ENCODE peak calls at places on chromosomes 13 and 19, in five cellular contexts. R is HepG2, V is SK-N-SH, H is A549, L is IMR-90. C is an unnamed sample.

GRCh38 chr19:41945135-41945766 is 13.9 kb downstream of the RABAC1 start:
- DNase-seq in R (no peak), V (no peak), H (no peak), L (no peak), C (peak)

GRCh38 chr19:32255566-32256295 is 89.7 kb upstream of the ZNF507 start:
- DNase-seq in R (no peak), V (no peak), H (no peak), L (no peak), C (no peak)

GRCh38 chr13:41658057-41658642 is 200.8 kb downstream of the RGCC start:
- DNase-seq in R (no peak), V (no peak), H (no peak), L (peak), C (no peak)

GRCh38 chr19:49436381-49437017 is 4.8 kb downstream of the SLC17A7 start:
- DNase-seq in R (no peak), V (peak), H (peak), L (no peak), C (no peak)

GRCh38 chr13:29934531-29935308 is 84.3 kb upstream of the UBL3 start:
- DNase-seq in R (no peak), V (no peak), H (no peak), L (no peak), C (no peak)

GRCh38 chr13:35530147-35530546 is 53.7 kb upstream of the MAB21L1 start:
- DNase-seq in R (no peak), V (peak), H (no peak), L (no peak), C (no peak)

GRCh38 chr13:24225930-24226329 is 65.4 kb downstream of the SPATA13 start:
- DNase-seq in R (no peak), V (no peak), H (no peak), L (no peak), C (no peak)

GRCh38 chr19:14349426-14349825 is 31.8 kb upstream of the ADGRE5 start:
- DNase-seq in R (no peak), V (no peak), H (no peak), L (no peak), C (no peak)

GRCh38 chr19:34666958-34667265 is 10.0 kb downstream of the SCGB2B2 start:
- DNase-seq in R (no peak), V (no peak), H (no peak), L (no peak), C (no peak)

GRCh38 chr13:32175307-32175706 is 139.9 kb downstream of the ZAR1L start:
- DNase-seq in R (no peak), V (no peak), H (no peak), L (no peak), C (no peak)

GRCh38 chr13:113792236-113792770 is 33.3 kb downstream of the TMEM255B start:
- DNase-seq in R (no peak), V (no peak), H (no peak), L (no peak), C (no peak)

GRCh38 chr19:51460164-51460992 is 2.1 kb upstream of the SIGLEC8 start:
- DNase-seq in R (peak), V (peak), H (peak), L (peak), C (no peak)

GRCh38 chr19:40778865-40779284 is 828 bp downstream of the RAB4B start:
- DNase-seq in R (peak), V (no peak), H (no peak), L (peak), C (no peak)

GRCh38 chr19:18612772-18613588 is at the start of gene TMEM59L:
- DNase-seq in R (no peak), V (peak), H (no peak), L (no peak), C (no peak)

GRCh38 chr13:26604784-26605183 is 47.3 kb downstream of the WASF3 start:
- DNase-seq in R (no peak), V (no peak), H (no peak), L (no peak), C (no peak)

GRCh38 chr19:58543826-58544590 is at the start of gene TRIM28:
- DNase-seq in R (peak), V (peak), H (peak), L (peak), C (peak)

GRCh38 chr13:38262211-38262610 is 87.4 kb upstream of the UFM1 start:
- DNase-seq in R (no peak), V (no peak), H (no peak), L (no peak), C (no peak)

GRCh38 chr19:47028372-47028672 is 8.7 kb downstream of the NPAS1 start:
- DNase-seq in R (no peak), V (peak), H (no peak), L (no peak), C (no peak)

GRCh38 chr13:50451609-50452008 is 391.9 kb downstream of the DLEU7 start:
- DNase-seq in R (no peak), V (no peak), H (no peak), L (no peak), C (no peak)

GRCh38 chr19:6828698-6829633 is 56.5 kb downstream of the VAV1 start:
- DNase-seq in R (no peak), V (no peak), H (peak), L (no peak), C (peak)

GRCh38 chr19:31666126-31666525 is 316.9 kb upstream of the TSHZ3 start:
- DNase-seq in R (no peak), V (no peak), H (no peak), L (no peak), C (no peak)

GRCh38 chr13:72726721-72727416 is 560 bp downstream of the MZT1 start:
- DNase-seq in R (peak), V (peak), H (peak), L (no peak), C (no peak)

GRCh38 chr19:50912727-50913716 is 1.8 kb upstream of the KLK4 start:
- DNase-seq in R (no peak), V (no peak), H (no peak), L (no peak), C (no peak)

GRCh38 chr19:53102701-53103140 is 501 bp downstream of the ZNF160 start:
- DNase-seq in R (no peak), V (peak), H (peak), L (peak), C (no peak)

GRCh38 chr19:21117041-21117907 is 24.6 kb upstream of the ZNF431 start:
- DNase-seq in R (no peak), V (no peak), H (no peak), L (peak), C (no peak)

GRCh38 chr13:46687810-46688209 is 109.2 kb downstream of the ESD start:
- DNase-seq in R (peak), V (no peak), H (peak), L (peak), C (no peak)

GRCh38 chr19:44596428-44597130 is 16.8 kb upstream of the IGSF23 start:
- DNase-seq in R (peak), V (no peak), H (peak), L (no peak), C (no peak)

GRCh38 chr19:46250057-46250456 is 20.5 kb downstream of the IGFL1 start:
- DNase-seq in R (no peak), V (no peak), H (no peak), L (no peak), C (no peak)

GRCh38 chr13:50123862-50124535 is 108.8 kb downstream of the KCNRG start:
- DNase-seq in R (peak), V (no peak), H (peak), L (peak), C (no peak)

GRCh38 chr13:114264886-114265611 is 16.4 kb upstream of the UPF3A start:
- DNase-seq in R (no peak), V (no peak), H (no peak), L (peak), C (no peak)

GRCh38 chr13:48993150-48993549 is 17.4 kb downstream of the FNDC3A start:
- DNase-seq in R (no peak), V (no peak), H (no peak), L (no peak), C (no peak)

GRCh38 chr19:10797078-10797477 is 38.9 kb downstream of the TMED1 start:
- DNase-seq in R (no peak), V (no peak), H (no peak), L (no peak), C (no peak)

GRCh38 chr19:6220385-6221191 is 59.2 kb downstream of the MLLT1 start:
- DNase-seq in R (no peak), V (no peak), H (no peak), L (peak), C (no peak)

GRCh38 chr19:50323782-50324133 is 5.4 kb downstream of the KCNC3 start:
- DNase-seq in R (no peak), V (no peak), H (no peak), L (no peak), C (no peak)

GRCh38 chr19:42282036-42282762 is 13.1 kb downstream of the CIC start:
- DNase-seq in R (no peak), V (no peak), H (no peak), L (peak), C (no peak)

GRCh38 chr13:77207943-77208342 is 119.0 kb downstream of the MYCBP2 start:
- DNase-seq in R (no peak), V (no peak), H (no peak), L (peak), C (no peak)

GRCh38 chr13:43129021-43129420 is 105.6 kb downstream of the DNAJC15 start:
- DNase-seq in R (no peak), V (no peak), H (no peak), L (no peak), C (no peak)

GRCh38 chr13:37640499-37640898 is 41.9 kb upstream of the POSTN start:
- DNase-seq in R (no peak), V (no peak), H (peak), L (peak), C (no peak)

GRCh38 chr13:110971486-110971885 is 56.6 kb upstream of the ANKRD10 start:
- DNase-seq in R (no peak), V (no peak), H (no peak), L (no peak), C (no peak)

GRCh38 chr13:27835799-27836198 is 43.5 kb downstream of the GSX1 start:
- DNase-seq in R (no peak), V (no peak), H (no peak), L (no peak), C (no peak)

GRCh38 chr13:27834095-27834494 is 41.8 kb downstream of the GSX1 start:
- DNase-seq in R (no peak), V (no peak), H (no peak), L (no peak), C (no peak)

GRCh38 chr13:27839809-27840467 is 47.7 kb downstream of the GSX1 start:
- DNase-seq in R (no peak), V (no peak), H (peak), L (no peak), C (no peak)
- TF ChIP-seq SMC3 in R (no peak), V (no peak), H (no peak), L (no peak), C (no peak)

GRCh38 chr19:4369888-4370260 is 26.5 kb downstream of the MPND start:
- DNase-seq in R (no peak), V (no peak), H (no peak), L (peak), C (no peak)

GRCh38 chr19:4368128-4368820 is 24.9 kb downstream of the MPND start:
- DNase-seq in R (no peak), V (no peak), H (no peak), L (peak), C (no peak)

GRCh38 chr19:4370418-4371041 is 27.2 kb downstream of the MPND start:
- DNase-seq in R (no peak), V (no peak), H (no peak), L (no peak), C (no peak)

GRCh38 chr19:4367781-4368127 is 24.4 kb downstream of the MPND start:
- DNase-seq in R (no peak), V (no peak), H (no peak), L (no peak), C (no peak)

GRCh38 chr19:4369109-4369887 is 25.9 kb downstream of the MPND start:
- DNase-seq in R (no peak), V (no peak), H (no peak), L (no peak), C (peak)
- TF ChIP-seq RFX5 in R (no peak), V (no peak), H (no peak), L (no peak), C (peak)

GRCh38 chr19:33624586-33625153 is 2.9 kb downstream of the CHST8 start:
- DNase-seq in R (no peak), V (no peak), H (no peak), L (no peak), C (no peak)
- TF ChIP-seq SMC3 in R (no peak), V (no peak), H (no peak), L (no peak), C (no peak)

DNA sequence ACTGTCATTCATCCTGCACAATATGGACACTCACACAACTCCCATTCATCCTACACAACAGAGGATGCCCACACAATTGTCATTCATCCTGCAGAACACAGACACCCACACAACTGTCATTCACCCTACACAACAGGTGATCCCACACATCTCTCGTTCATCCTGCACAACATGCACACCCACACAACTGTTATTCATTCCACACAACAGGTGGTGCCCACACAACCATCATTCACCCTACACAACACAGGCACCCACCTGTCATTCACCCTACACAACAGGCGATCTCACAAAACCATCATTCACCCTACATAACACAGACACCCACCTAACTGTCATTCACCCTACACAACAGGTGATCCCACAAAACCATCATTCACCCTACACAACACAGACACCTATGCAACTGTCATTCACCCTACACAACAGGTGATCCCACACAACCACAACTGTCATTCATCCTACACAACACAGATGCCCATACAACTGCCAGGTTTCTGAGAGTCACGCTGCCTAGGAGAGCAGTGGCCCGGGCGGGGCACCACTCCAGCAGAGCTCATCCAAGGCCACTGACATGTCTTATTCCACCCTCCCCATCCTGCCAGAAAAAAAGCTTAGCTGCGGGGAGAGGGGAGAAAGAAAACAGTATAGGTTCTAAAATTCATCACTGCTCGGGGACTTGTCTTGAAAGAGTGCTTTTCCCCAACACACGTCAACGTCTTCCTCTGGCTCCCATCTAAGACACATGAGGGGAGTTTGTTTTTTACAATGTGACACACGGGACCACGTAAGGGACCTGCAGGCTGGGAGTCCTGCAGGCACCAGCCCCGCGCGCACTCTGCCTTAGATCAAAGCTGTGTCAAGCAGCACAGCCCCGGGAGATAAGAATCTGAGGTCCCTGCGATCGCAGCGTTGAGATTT is 44.0 kb downstream of the KLF2 start:
- DNase-seq in R (peak), V (no peak), H (no peak), L (no peak), C (no peak)
- TF ChIP-seq RFX5 in R (no peak), V (no peak), H (no peak), L (no peak), C (no peak)

GRCh38 chr19:54254195-54254906 is 2.7 kb downstream of the LILRB5 start:
- DNase-seq in R (no peak), V (no peak), H (no peak), L (no peak), C (no peak)

GRCh38 chr19:54253331-54254194 is 3.5 kb downstream of the LILRB5 start:
- DNase-seq in R (no peak), V (no peak), H (no peak), L (no peak), C (no peak)

GRCh38 chr19:54255105-54255775 is 1.8 kb downstream of the LILRB5 start:
- DNase-seq in R (no peak), V (no peak), H (no peak), L (no peak), C (no peak)

GRCh38 chr19:54257116-54257480 is at the start of gene LILRB5:
- DNase-seq in R (no peak), V (no peak), H (no peak), L (no peak), C (no peak)

DNA sequence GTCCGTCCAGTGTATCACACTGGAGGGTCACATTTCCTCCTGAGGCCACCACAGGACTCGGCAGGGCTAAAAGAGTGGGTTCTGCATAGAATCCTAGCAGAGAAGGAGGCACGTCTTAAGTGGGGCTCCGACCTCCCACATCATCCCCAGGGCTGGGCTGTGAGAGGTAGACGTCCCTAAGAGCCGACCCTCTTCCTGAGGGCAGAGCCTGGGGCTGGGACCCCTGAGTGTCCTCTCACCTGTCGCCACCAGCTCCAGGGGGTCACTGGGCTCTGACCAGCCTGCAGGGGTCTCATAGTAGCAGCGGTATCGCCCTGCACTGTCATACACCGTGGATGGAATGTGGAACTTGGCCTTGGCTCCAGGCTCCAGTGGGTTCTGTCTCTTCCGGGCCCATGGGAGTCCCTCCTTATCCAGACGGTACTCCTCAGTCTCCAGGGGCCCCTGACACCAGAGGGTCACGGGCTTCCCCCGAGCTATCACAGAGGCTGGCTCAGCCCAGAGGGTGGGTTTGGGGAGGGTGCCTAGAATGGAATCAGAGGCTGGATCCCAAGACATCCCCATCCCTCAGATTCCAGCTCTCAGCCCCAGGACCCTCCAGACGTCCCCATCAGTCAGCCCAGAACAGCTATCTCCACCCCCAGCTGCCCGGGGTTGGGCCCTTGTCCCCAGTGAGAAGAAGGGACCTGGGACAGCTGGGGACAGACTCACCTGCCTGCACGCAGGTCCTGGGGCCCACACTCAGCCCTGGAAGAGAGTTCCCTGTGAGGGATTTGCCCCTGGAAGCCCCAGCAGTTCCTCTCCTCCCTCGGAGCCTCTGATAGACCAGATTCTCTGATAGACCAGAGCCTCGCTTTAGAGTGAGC is 590 bp downstream of the LILRB5 start:
- DNase-seq in R (no peak), V (no peak), H (no peak), L (no peak), C (no peak)
- TF ChIP-seq SMC3 in R (no peak), V (no peak), H (no peak), L (no peak), C (no peak)

DNA sequence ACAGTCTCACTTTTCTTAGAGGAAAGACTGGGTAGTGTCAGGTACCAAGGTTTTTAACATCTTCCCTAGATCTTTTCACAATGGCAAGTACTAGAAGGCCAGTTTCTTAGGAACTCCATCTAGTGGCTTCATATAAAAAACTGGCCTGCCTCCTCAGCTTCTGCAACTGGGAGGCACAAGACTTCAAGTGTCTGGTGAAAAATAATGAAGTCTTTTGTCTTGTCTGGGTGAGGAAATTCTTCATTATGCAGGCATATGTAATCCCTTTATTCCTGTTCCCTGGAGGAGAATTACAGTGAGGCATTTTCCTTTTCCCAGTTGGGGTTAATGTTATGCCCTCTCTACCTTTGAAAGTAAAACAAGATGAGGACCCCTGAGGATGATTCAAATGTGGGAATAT is 300.5 kb downstream of the NALCN start:
- DNase-seq in R (no peak), V (no peak), H (peak), L (no peak), C (no peak)
- TF ChIP-seq RFX5 in R (no peak), V (no peak), H (no peak), L (no peak), C (no peak)

C was measured in GM12878.